ENCODE peak calls at places on chromosomes 12 and 14, in nine cellular contexts. V, E, R, T, H, D, F, B and J are unnamed samples.

GRCh38 chr12:75641031-75641780 is 129.8 kb upstream of the KRR1 start:
- DNase-seq in E (peak; percentile 80), F (peak; percentile 94), T (peak; percentile 46), H (no peak), V (no peak), B (peak; percentile 80), R (no peak), D (peak; percentile 4), J (peak; percentile 83)

GRCh38 chr14:51304956-51305355 is 64.9 kb downstream of the TMX1 start:
- DNase-seq in E (peak; percentile 93), H (no peak), B (peak; percentile 84), D (no peak), T (no peak), R (no peak), F (peak; percentile 97), V (no peak), J (no peak)

GRCh38 chr12:39441963-39442894 is 691 bp downstream of the KIF21A start:
- DNase-seq in T (peak; percentile 50), B (peak; percentile 46), V (peak; percentile 36), R (peak; percentile 32), H (peak; percentile 37), F (peak; percentile 32), D (peak; percentile 60), E (no peak), J (peak; percentile 24)

GRCh38 chr12:95551913-95552516 is 739 bp upstream of the USP44 start:
- DNase-seq in H (no peak), D (no peak), F (no peak), E (no peak), R (no peak), B (no peak), T (no peak), V (no peak), J (no peak)

GRCh38 chr14:63650336-63650952 is 8.8 kb upstream of the WDR89 start:
- DNase-seq in V (peak; percentile 51), B (peak; percentile 51), E (no peak), T (no peak), F (no peak), R (no peak), D (no peak), H (no peak), J (no peak)

GRCh38 chr12:50840809-50841487 is 1.8 kb upstream of the TMPRSS12 start:
- DNase-seq in F (no peak), R (no peak), D (no peak), E (no peak), H (no peak), T (no peak), V (no peak), B (no peak), J (no peak)

GRCh38 chr14:36161781-36162180 is 14.7 kb downstream of the PTCSC3 start:
- DNase-seq in B (no peak), R (no peak), E (no peak), F (no peak), H (peak; percentile 61), V (no peak), T (no peak), D (no peak), J (peak; percentile 24)

GRCh38 chr14:72541546-72541945 is 352.4 kb downstream of the DPF3 start:
- DNase-seq in H (no peak), V (no peak), B (no peak), D (no peak), R (no peak), E (no peak), T (no peak), F (no peak), J (no peak)

GRCh38 chr12:113461666-113462065 is 10.0 kb downstream of the LHX5 start:
- DNase-seq in B (peak; percentile 36), E (no peak), H (peak; percentile 82), R (no peak), D (no peak), T (no peak), V (no peak), F (peak; percentile 33), J (no peak)

GRCh38 chr12:102811125-102811737 is 105.8 kb downstream of the PAH start:
- DNase-seq in D (peak; percentile 62), E (no peak), V (no peak), B (peak; percentile 6), T (peak; percentile 29), H (peak; percentile 82), R (peak; percentile 34), F (peak; percentile 7), J (peak; percentile 73)

GRCh38 chr12:92568631-92569128 is 134.1 kb upstream of the PLEKHG7 start:
- DNase-seq in B (no peak), R (no peak), E (no peak), F (no peak), V (no peak), T (no peak), D (no peak), H (no peak), J (no peak)

GRCh38 chr12:76080729-76081415 is 3.6 kb downstream of the NAP1L1 start:
- DNase-seq in E (no peak), H (peak; percentile 79), T (no peak), F (no peak), D (peak; percentile 32), B (no peak), V (no peak), R (no peak), J (peak; percentile 18)

GRCh38 chr14:67524152-67524963 is 8.7 kb upstream of the PLEKHH1 start:
- DNase-seq in T (no peak), R (no peak), E (no peak), B (no peak), D (no peak), V (no peak), H (no peak), F (peak; percentile 19), J (peak; percentile 23)

GRCh38 chr12:19759229-19759628 is 319.9 kb downstream of the AEBP2 start:
- DNase-seq in E (no peak), V (no peak), R (no peak), T (no peak), D (no peak), H (no peak), F (peak; percentile 87), B (peak; percentile 78), J (no peak)

GRCh38 chr12:85733984-85734383 is 102.2 kb downstream of the RASSF9 start:
- DNase-seq in F (no peak), T (no peak), B (peak; percentile 32), E (no peak), R (no peak), V (no peak), D (no peak), H (no peak), J (no peak)

GRCh38 chr14:69358233-69358963 is 39.7 kb downstream of the ERH start:
- DNase-seq in V (no peak), T (no peak), B (no peak), R (no peak), D (no peak), E (no peak), F (no peak), H (no peak), J (no peak)

GRCh38 chr12:133083345-133083744 is 2.6 kb downstream of the ZNF140 start:
- DNase-seq in F (no peak), T (no peak), V (no peak), B (no peak), H (no peak), E (no peak), R (no peak), D (no peak), J (no peak)

GRCh38 chr12:133080051-133080618 is 588 bp upstream of the ZNF140 start:
- DNase-seq in F (peak; percentile 100), T (peak; percentile 82), V (peak; percentile 99), D (peak; percentile 96), R (peak; percentile 86), H (peak; percentile 99), E (peak; percentile 98), B (peak; percentile 100), J (peak; percentile 98)

GRCh38 chr12:133081408-133081806 is 684 bp downstream of the ZNF140 start:
- DNase-seq in R (no peak), T (no peak), F (no peak), V (peak; percentile 19), D (no peak), E (no peak), B (no peak), H (peak; percentile 50), J (no peak)

DNA sequence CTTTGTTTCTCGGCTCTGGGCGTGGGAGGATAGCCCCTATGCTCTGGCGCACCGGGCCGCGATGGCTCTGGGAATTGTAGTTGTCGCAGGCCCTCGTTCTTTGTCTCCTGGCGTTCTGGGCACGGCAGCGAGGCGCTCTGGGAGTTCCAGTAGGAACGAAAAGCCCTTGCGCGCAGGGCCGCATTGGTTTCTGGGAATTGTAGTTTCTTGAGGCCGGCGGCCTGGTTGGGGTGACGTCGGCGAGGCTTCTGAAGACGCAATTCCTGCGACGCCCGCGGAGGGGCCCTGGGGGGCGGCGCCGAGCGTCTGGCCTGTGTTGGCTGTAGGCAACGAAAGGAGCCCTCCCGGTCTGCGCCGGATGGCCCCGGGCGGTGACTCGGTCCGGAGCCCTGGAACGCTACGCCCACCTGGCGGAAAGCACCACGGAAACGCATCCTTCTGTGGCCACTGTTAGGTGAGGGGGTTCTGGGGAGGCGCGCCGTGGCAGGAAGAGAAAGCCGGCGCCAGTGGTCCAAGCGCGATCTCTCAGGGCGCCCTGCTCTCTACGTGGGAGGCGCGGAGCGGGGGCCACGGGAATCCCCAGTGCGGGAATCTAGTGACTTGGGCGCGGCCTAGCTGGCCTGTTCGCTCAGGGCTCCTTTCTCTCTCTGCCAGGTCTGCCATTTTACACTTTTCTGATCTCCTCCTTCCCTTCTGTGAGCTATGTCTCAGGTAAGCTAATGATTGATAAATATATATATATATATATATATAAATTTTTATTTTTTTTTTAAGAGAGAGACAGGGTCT is at the start of gene ZNF140:
- DNase-seq in H (peak; percentile 99), V (peak; percentile 95), F (peak; percentile 98), T (peak; percentile 88), B (peak; percentile 99), E (peak; percentile 90), R (no peak), D (peak; percentile 97), J (peak; percentile 99)
- TF ChIP-seq CTCF in H (no peak), V (no peak), F (peak; percentile 30), T (peak; percentile 21), B (peak; percentile 18), E (peak; percentile 19), R (peak; percentile 33), D (no peak), J (no peak)

DNA sequence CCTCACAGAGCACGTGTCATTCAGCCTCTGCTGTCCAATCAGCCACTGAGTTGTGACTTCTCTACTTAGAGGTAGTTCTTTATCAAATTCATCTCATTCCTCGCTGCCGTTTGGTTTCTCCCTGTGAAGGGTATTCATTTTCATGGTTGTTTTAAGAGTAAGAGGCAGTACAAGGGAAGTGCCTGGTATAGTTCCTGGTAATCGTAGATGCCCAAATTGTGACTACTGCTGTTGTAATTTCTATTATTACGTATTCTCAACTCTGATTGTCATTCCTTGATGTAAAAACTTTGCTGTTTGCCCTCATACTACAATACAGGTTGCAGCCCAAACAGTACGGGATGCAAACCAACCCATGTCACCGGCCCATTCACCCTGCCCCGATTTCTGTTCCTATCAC is 92.9 kb downstream of the SLC25A47 start:
- DNase-seq in E (no peak), V (no peak), H (no peak), B (no peak), T (no peak), R (no peak), F (no peak), D (no peak), J (no peak)
- TF ChIP-seq CTCF in E (no peak), V (no peak), H (no peak), B (no peak), T (no peak), R (no peak), F (no peak), D (no peak), J (no peak)

GRCh38 chr12:130300725-130301124 is 37.0 kb upstream of the PIWIL1 start:
- DNase-seq in E (no peak), H (no peak), B (no peak), F (no peak), V (no peak), D (no peak), R (no peak), T (no peak), J (no peak)
- TF ChIP-seq CTCF in E (no peak), H (no peak), B (no peak), F (no peak), V (no peak), D (no peak), R (no peak), T (no peak), J (no peak)

GRCh38 chr14:33475623-33476022 is 475.3 kb downstream of the EGLN3 start:
- DNase-seq in E (no peak), B (peak; percentile 59), R (peak; percentile 63), F (peak; percentile 57), H (peak; percentile 96), V (no peak), T (no peak), D (peak; percentile 48), J (peak; percentile 58)
- TF ChIP-seq CTCF in E (peak; percentile 29), B (peak; percentile 25), R (peak; percentile 69), F (peak; percentile 36), H (peak; percentile 56), V (no peak), T (peak; percentile 18), D (peak; percentile 30), J (peak; percentile 44)